ENCODE peak calls at places on chromosomes 1 and 21, in six cellular contexts. Z is CD4-positive, CD25-positive, alpha-beta regulatory T cell; B is aorta; Y is tibial artery; S is left lung; O is thoracic aorta. C is an unnamed sample.

GRCh38 chr1:46187106-46187869 is 10.9 kb downstream of the POMGNT1 start:
- DNase-seq in Z (no peak), B (no peak), Y (no peak), S (no peak), O (no peak), C (no peak)

GRCh38 chr1:237562247-237562823 is 328.4 kb downstream of the ZP4 start:
- DNase-seq in Z (no peak), B (no peak), Y (no peak), S (no peak), O (no peak), C (no peak)

GRCh38 chr1:196160066-196160795 is 448.0 kb downstream of the KCNT2 start:
- DNase-seq in Z (no peak), B (no peak), Y (no peak), S (no peak), O (no peak), C (no peak)

GRCh38 chr1:78247079-78247478 is 201.3 kb downstream of the GIPC2 start:
- DNase-seq in Z (no peak), B (no peak), Y (no peak), S (no peak), O (no peak), C (no peak)

GRCh38 chr21:28268685-28269084 is 724.0 kb downstream of the LTN1 start:
- DNase-seq in Z (no peak), B (no peak), Y (no peak), S (no peak), O (no peak), C (no peak)

GRCh38 chr1:187413770-187414169 is 585.0 kb downstream of the PLA2G4A start:
- DNase-seq in Z (no peak), B (no peak), Y (no peak), S (no peak), O (no peak), C (no peak)

GRCh38 chr1:228852015-228852414 is 116.7 kb downstream of the RHOU start:
- DNase-seq in Z (no peak), B (no peak), Y (no peak), S (no peak), O (no peak), C (no peak)

GRCh38 chr21:31929548-31929947 is 56.7 kb downstream of the HUNK start:
- DNase-seq in Z (no peak), B (no peak), Y (no peak), S (no peak), O (no peak), C (no peak)

GRCh38 chr1:184866991-184867788 is 107.1 kb downstream of the NIBAN1 start:
- DNase-seq in Z (peak; percentile 46), B (no peak), Y (no peak), S (no peak), O (no peak), C (no peak)

GRCh38 chr1:32208463-32208862 is 426 bp upstream of the DCDC2B start:
- DNase-seq in Z (no peak), B (no peak), Y (no peak), S (no peak), O (no peak), C (no peak)

GRCh38 chr1:81757398-81758020 is 43.2 kb upstream of the ADGRL2 start:
- DNase-seq in Z (no peak), B (no peak), Y (no peak), S (no peak), O (no peak), C (no peak)

GRCh38 chr1:16293568-16293967 is 56.6 kb upstream of the CPLANE2 start:
- DNase-seq in Z (no peak), B (no peak), Y (no peak), S (no peak), O (no peak), C (no peak)

GRCh38 chr1:199665371-199665770 is 362.1 kb upstream of the NR5A2 start:
- DNase-seq in Z (no peak), B (no peak), Y (no peak), S (no peak), O (no peak), C (no peak)

GRCh38 chr1:208139434-208140086 is 104.6 kb downstream of the PLXNA2 start:
- DNase-seq in Z (no peak), B (no peak), Y (no peak), S (no peak), O (no peak), C (no peak)

GRCh38 chr1:3027611-3028371 is 6.5 kb downstream of the ACTRT2 start:
- DNase-seq in Z (no peak), B (no peak), Y (peak; percentile 56), S (peak; percentile 22), O (no peak), C (peak; percentile 49)

GRCh38 chr1:90826834-90827233 is 109.7 kb upstream of the BARHL2 start:
- DNase-seq in Z (no peak), B (no peak), Y (no peak), S (no peak), O (no peak), C (no peak)

GRCh38 chr1:7046314-7046713 is 261.1 kb downstream of the CAMTA1 start:
- DNase-seq in Z (no peak), B (no peak), Y (no peak), S (peak; percentile 39), O (no peak), C (no peak)

GRCh38 chr1:182170941-182171461 is 109.5 kb upstream of the ZNF648 start:
- DNase-seq in Z (no peak), B (no peak), Y (no peak), S (no peak), O (no peak), C (no peak)

GRCh38 chr1:13799502-13800283 is 99.7 kb downstream of the PRDM2 start:
- DNase-seq in Z (no peak), B (no peak), Y (no peak), S (no peak), O (no peak), C (no peak)

GRCh38 chr1:27122652-27123051 is 32.3 kb downstream of the SLC9A1 start:
- DNase-seq in Z (no peak), B (peak; percentile 81), Y (peak; percentile 86), S (peak; percentile 85), O (peak; percentile 43), C (peak; percentile 74)

GRCh38 chr1:7447093-7447492 is 324.0 kb upstream of the VAMP3 start:
- DNase-seq in Z (no peak), B (no peak), Y (no peak), S (no peak), O (no peak), C (no peak)

GRCh38 chr21:43754948-43755781 is 20.9 kb downstream of the CSTB start:
- DNase-seq in Z (no peak), B (no peak), Y (no peak), S (no peak), O (no peak), C (no peak)

GRCh38 chr1:168920456-168921094 is 185.9 kb upstream of the ATP1B1 start:
- DNase-seq in Z (no peak), B (no peak), Y (no peak), S (no peak), O (no peak), C (no peak)

GRCh38 chr21:39018730-39019129 is 164.5 kb downstream of the PSMG1 start:
- DNase-seq in Z (no peak), B (no peak), Y (no peak), S (no peak), O (no peak), C (no peak)

GRCh38 chr1:147169840-147170674 is 2.2 kb downstream of the PRKAB2 start:
- DNase-seq in Z (no peak), B (no peak), Y (no peak), S (no peak), O (no peak), C (no peak)

GRCh38 chr21:37176716-37177115 is 90.4 kb downstream of the VPS26C start:
- DNase-seq in Z (no peak), B (no peak), Y (no peak), S (no peak), O (no peak), C (no peak)

GRCh38 chr1:7294636-7295035 is 476.5 kb upstream of the VAMP3 start:
- DNase-seq in Z (no peak), B (no peak), Y (no peak), S (no peak), O (no peak), C (no peak)

GRCh38 chr1:94068831-94069648 is 51.9 kb downstream of the ABCA4 start:
- DNase-seq in Z (no peak), B (no peak), Y (no peak), S (peak; percentile 63), O (no peak), C (peak; percentile 75)

GRCh38 chr21:26684866-26685265 is 111.8 kb upstream of the CYYR1 start:
- DNase-seq in Z (no peak), B (no peak), Y (no peak), S (no peak), O (no peak), C (no peak)

DNA sequence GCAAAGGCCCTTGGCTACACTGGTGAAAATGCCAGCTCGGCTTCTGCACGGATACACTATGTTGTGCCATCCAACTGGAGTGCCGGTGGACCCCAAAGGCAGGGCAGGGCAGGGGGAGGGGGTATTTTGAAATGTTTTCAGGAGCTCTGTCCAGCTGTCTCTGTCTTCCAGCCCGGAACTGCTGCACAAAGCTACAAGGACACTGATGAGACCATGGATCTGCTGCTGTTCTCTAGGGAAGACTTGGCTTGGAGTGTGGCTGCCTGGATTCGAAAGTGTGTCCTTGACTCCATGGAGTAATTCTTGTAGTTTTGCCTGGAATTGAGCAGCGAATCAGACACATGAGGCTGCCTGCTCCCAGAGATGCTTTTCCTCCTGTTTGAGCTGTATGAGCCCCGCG is 42.4 kb downstream of the TTC39A start:
- DNase-seq in Z (no peak), B (no peak), Y (no peak), S (no peak), O (no peak), C (no peak)
- H3K4me3 ChIP-seq in Z (no peak overlapping the region), B (no peak overlapping the region), Y (no peak overlapping the region), S (no peak overlapping the region), O (no peak overlapping the region), C (no peak overlapping the region)

GRCh38 chr1:241424480-241424971 is 67.5 kb upstream of the RGS7 start:
- DNase-seq in Z (no peak), B (no peak), Y (no peak), S (no peak), O (no peak), C (no peak)
- H3K4me3 ChIP-seq in Z (no peak overlapping the region), B (no peak overlapping the region), Y (peak overlapping the region; percentile 21), S (peak overlapping the region; percentile 31), O (peak overlapping the region; percentile 58), C (peak overlapping the region; percentile 33)

DNA sequence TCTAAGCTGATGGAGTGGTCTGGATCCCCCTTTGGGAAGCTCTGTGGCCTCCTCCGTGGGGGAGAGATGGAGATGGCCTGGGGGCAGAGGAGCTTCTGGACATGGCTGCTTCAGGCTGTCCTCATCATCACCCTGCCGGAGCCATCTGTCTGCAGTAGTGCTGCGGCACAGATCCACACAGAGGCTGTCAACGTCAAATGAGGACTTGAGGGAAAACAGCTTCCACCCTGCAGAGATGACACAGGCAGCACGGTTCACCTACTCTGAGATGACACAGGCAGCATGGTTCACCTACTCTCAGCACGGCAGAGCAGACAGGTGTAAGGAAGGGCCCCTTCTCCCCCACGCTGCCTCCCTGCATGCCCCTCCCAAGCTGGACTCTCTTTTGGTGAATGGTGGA is 134.3 kb downstream of the IGSF21 start:
- DNase-seq in Z (no peak), B (no peak), Y (no peak), S (no peak), O (no peak), C (no peak)
- H3K4me3 ChIP-seq in Z (no peak overlapping the region), B (no peak overlapping the region), Y (no peak overlapping the region), S (no peak overlapping the region), O (no peak overlapping the region), C (no peak overlapping the region)

DNA sequence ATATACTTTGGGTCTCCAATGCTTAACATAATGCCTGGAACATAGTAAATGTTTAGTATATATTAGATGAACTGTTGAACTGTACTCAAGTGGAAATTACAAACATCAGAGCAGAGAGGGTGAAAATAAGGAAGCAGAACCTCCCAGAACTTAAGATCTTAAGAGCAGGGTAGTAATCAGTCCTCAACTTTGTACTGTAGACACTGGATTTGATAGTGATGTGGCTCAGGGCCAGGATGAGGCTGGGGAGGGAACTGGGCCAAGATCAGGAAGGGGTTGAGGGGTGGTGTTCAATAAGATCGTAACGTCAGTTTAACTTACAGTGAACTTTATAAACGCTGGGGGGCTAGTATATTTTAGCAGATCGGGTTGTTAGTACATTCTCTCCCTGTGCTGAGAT is 15.4 kb downstream of the MPZL1 start:
- DNase-seq in Z (no peak), B (no peak), Y (no peak), S (no peak), O (no peak), C (no peak)
- H3K4me3 ChIP-seq in Z (no peak overlapping the region), B (no peak overlapping the region), Y (no peak overlapping the region), S (no peak overlapping the region), O (no peak overlapping the region), C (no peak overlapping the region)